ENCODE peak calls at places on chromosomes 1 and 21, in seven cellular contexts. D is AG10803; E is AML-193; Z is DMS153; T is testis; B is lower leg skin; I is activated CD4-positive, alpha-beta T cell treated with anti-CD3 and anti-CD28 coated beads for 24 hours. A is an unnamed sample.

GRCh38 chr1:232589809-232590741 is 39.9 kb downstream of the SIPA1L2 start:
- DNase-seq in Z (no peak), B (no peak), D (peak), E (peak), I (no peak), T (no peak), A (peak)

GRCh38 chr21:37402251-37402867 is 35.8 kb downstream of the DYRK1A start:
- DNase-seq in I (no peak), E (no peak), Z (no peak), B (no peak), D (no peak), T (no peak), A (no peak)

GRCh38 chr1:205355054-205355453 is 1.7 kb downstream of the KLHDC8A start:
- DNase-seq in T (no peak), E (no peak), D (peak), B (peak), Z (peak), I (no peak), A (peak)

GRCh38 chr1:201229771-201230635 is 39.4 kb downstream of the IGFN1 start:
- DNase-seq in E (no peak), I (no peak), T (no peak), Z (no peak), B (no peak), D (peak), A (no peak)

GRCh38 chr1:3504151-3504822 is 49.8 kb downstream of the ARHGEF16 start:
- DNase-seq in T (no peak), E (no peak), Z (no peak), I (no peak), B (peak), D (peak), A (peak)

GRCh38 chr1:22976461-22977243 is 4.0 kb upstream of the LACTBL1 start:
- DNase-seq in I (peak), Z (peak), T (peak), D (peak), B (peak), E (peak), A (peak)

GRCh38 chr1:93714350-93714749 is 32.7 kb upstream of the BCAR3 start:
- DNase-seq in Z (no peak), I (no peak), T (no peak), D (no peak), E (no peak), B (no peak), A (no peak)

GRCh38 chr1:232963366-232963765 is 13.0 kb downstream of the NTPCR start:
- DNase-seq in I (no peak), T (no peak), B (no peak), Z (no peak), D (peak), E (peak), A (peak)

GRCh38 chr1:67124455-67124854 is 10.3 kb downstream of the C1orf141 start:
- DNase-seq in D (no peak), Z (no peak), T (no peak), I (no peak), B (no peak), E (no peak), A (no peak)

GRCh38 chr1:86741947-86742572 is 37.7 kb downstream of the SH3GLB1 start:
- DNase-seq in E (peak), Z (no peak), B (peak), D (peak), T (peak), I (no peak), A (peak)

GRCh38 chr1:183512450-183512849 is 40.2 kb downstream of the SMG7 start:
- DNase-seq in I (no peak), D (no peak), Z (no peak), B (no peak), T (no peak), E (no peak), A (no peak)

GRCh38 chr1:2322065-2322571 is 69.2 kb downstream of the MORN1 start:
- DNase-seq in D (peak), Z (no peak), T (peak), I (no peak), B (no peak), E (no peak), A (peak)

GRCh38 chr1:214573386-214574358 is 22.3 kb upstream of the PTPN14 start:
- DNase-seq in Z (no peak), I (no peak), E (no peak), D (peak), B (peak), T (no peak), A (no peak)

GRCh38 chr1:236524142-236524891 is 535 bp downstream of the LGALS8 start:
- DNase-seq in Z (peak), I (peak), T (peak), B (peak), E (peak), D (peak), A (peak)

GRCh38 chr1:197933016-197933415 is 15.8 kb downstream of the LHX9 start:
- DNase-seq in I (no peak), Z (no peak), D (no peak), E (no peak), B (no peak), T (no peak), A (no peak)

GRCh38 chr1:183913556-183913955 is 108.6 kb downstream of the RGL1 start:
- DNase-seq in D (peak), Z (no peak), T (no peak), B (no peak), E (no peak), I (no peak), A (no peak)

GRCh38 chr1:37047487-37047886 is 13.2 kb upstream of the GRIK3 start:
- DNase-seq in T (no peak), E (no peak), B (no peak), D (no peak), Z (no peak), I (no peak), A (no peak)

GRCh38 chr1:229563701-229564100 is 5.2 kb upstream of the ABCB10 start:
- DNase-seq in E (no peak), T (no peak), D (peak), Z (no peak), I (no peak), B (no peak), A (peak)

GRCh38 chr1:86778510-86779218 is 74.3 kb downstream of the SH3GLB1 start:
- DNase-seq in T (no peak), Z (no peak), I (no peak), B (no peak), E (no peak), D (no peak), A (no peak)

GRCh38 chr1:5907966-5908365 is 84.3 kb downstream of the NPHP4 start:
- DNase-seq in B (no peak), Z (no peak), T (no peak), E (no peak), I (no peak), D (no peak), A (no peak)

GRCh38 chr1:198367296-198367695 is 173.2 kb downstream of the ATP6V1G3 start:
- DNase-seq in Z (no peak), B (no peak), D (no peak), I (no peak), E (no peak), T (no peak), A (no peak)

GRCh38 chr1:200345516-200345915 is 64.3 kb downstream of the ZNF281 start:
- DNase-seq in I (no peak), E (no peak), T (no peak), Z (no peak), B (no peak), D (peak), A (no peak)

GRCh38 chr1:2205191-2205952 is 10.8 kb upstream of the FAAP20 start:
- DNase-seq in I (peak), B (peak), T (peak), D (peak), Z (peak), E (peak), A (peak)

GRCh38 chr1:196407358-196408041 is 200.7 kb downstream of the KCNT2 start:
- DNase-seq in D (peak), T (no peak), B (no peak), Z (no peak), E (no peak), I (no peak), A (no peak)

GRCh38 chr21:38912789-38913119 is 107.0 kb downstream of the ETS2 start:
- DNase-seq in B (no peak), Z (no peak), I (no peak), E (no peak), T (no peak), D (no peak), A (no peak)

GRCh38 chr1:218480691-218481099 is 135.6 kb downstream of the TGFB2 start:
- DNase-seq in Z (no peak), B (no peak), E (no peak), D (peak), T (no peak), I (no peak), A (no peak)

GRCh38 chr1:95309031-95309459 is 75.0 kb downstream of the RWDD3 start:
- DNase-seq in E (peak), T (peak), I (no peak), D (peak), B (no peak), Z (peak), A (no peak)